ENCODE peak calls at places on chromosomes 11 and 22, in ten cellular contexts. I is brain microvascular endothelial cell; S is mesenchymal stem cell; A is cerebellar cortex; W is stimulated activated CD4-positive, alpha-beta T cell treated with anti-CD3 and anti-CD28 coated beads, Interleukin-4, amount 100 ng/mL, for 1 hour; P is activated CD8-positive, alpha-beta memory T cell treated with anti-CD3 and anti-CD28 coated beads for 1 hour; Y is pancreas; K is left ventricle myocardium inferior; E is T-helper 9 cell; L is progenitor cell of endocrine pancreas. R is an unnamed sample.

GRCh38 chr11:19525276-19525675 is 187.4 kb upstream of the NAV2 start:
- DNase-seq in E (no peak), A (no peak), W (no peak), P (no peak), S (no peak), L (no peak), I (no peak), Y (no peak), K (no peak), R (no peak)

GRCh38 chr11:78922886-78923625 is 348.4 kb upstream of the NARS2 start:
- DNase-seq in I (no peak), S (no peak), E (no peak), L (no peak), K (no peak), Y (no peak), P (no peak), A (no peak), W (no peak), R (no peak)

GRCh38 chr22:26314656-26315055 is 114.4 kb upstream of the ASPHD2 start:
- DNase-seq in E (no peak), Y (no peak), W (no peak), I (no peak), K (no peak), P (no peak), A (no peak), S (no peak), L (no peak), R (no peak)

GRCh38 chr11:47412152-47412746 is 3.9 kb downstream of the SLC39A13 start:
- DNase-seq in W (peak), Y (no peak), P (no peak), I (no peak), L (peak), K (peak), E (peak), A (peak), S (peak), R (peak)

GRCh38 chr22:36215976-36216375 is 14.4 kb upstream of the APOL4 start:
- DNase-seq in Y (no peak), K (no peak), L (no peak), A (peak), S (no peak), E (no peak), W (no peak), I (no peak), P (no peak), R (no peak)

GRCh38 chr22:27991586-27992293 is 72.7 kb upstream of the PITPNB start:
- DNase-seq in P (no peak), E (no peak), Y (no peak), L (no peak), W (no peak), A (peak), I (no peak), K (no peak), S (no peak), R (no peak)

GRCh38 chr11:75325713-75326438 is 25.6 kb downstream of the ARRB1 start:
- DNase-seq in W (peak), A (no peak), P (no peak), Y (peak), S (peak), L (no peak), K (peak), E (no peak), I (peak), R (no peak)

GRCh38 chr11:2259897-2260451 is 10.4 kb downstream of the ASCL2 start:
- DNase-seq in A (no peak), S (no peak), E (no peak), K (no peak), W (no peak), I (no peak), L (no peak), P (no peak), Y (no peak), R (no peak)

R was measured in OCI-M1.